ENCODE peak calls at places on chromosomes 5 and 9, in nine cellular contexts. One of them, this sample, is unnamed.

GRCh38 chr5:136194611-136195010 is 1.6 kb upstream of the SMIM32 start:
- DNase-seq in central memory CD4-positive, alpha-beta T cell: no peak
- DNase-seq in fibroblast of villous mesenchyme: no peak
- DNase-seq in posterior cingulate gyrus: no peak
- DNase-seq in tibial artery: peak; percentile 24
- DNase-seq in lower leg skin: peak; percentile 71
- DNase-seq in NCI-H2171 treated with DMSO at 0.1 percent for 48 hours: no peak
- DNase-seq in KG1: no peak
- DNase-seq in mucosa of descending colon: no peak
- DNase-seq in this sample: no peak

GRCh38 chr5:15683332-15683731 is 183.4 kb downstream of the FBXL7 start:
- DNase-seq in mucosa of descending colon: peak; percentile 34
- DNase-seq in posterior cingulate gyrus: no peak
- DNase-seq in KG1: no peak
- DNase-seq in central memory CD4-positive, alpha-beta T cell: no peak
- DNase-seq in lower leg skin: no peak
- DNase-seq in fibroblast of villous mesenchyme: no peak
- DNase-seq in tibial artery: no peak
- DNase-seq in NCI-H2171 treated with DMSO at 0.1 percent for 48 hours: peak; percentile 5
- DNase-seq in this sample: peak; percentile 61

GRCh38 chr5:82470185-82470584 is 192.0 kb upstream of the RPS23 start:
- DNase-seq in mucosa of descending colon: no peak
- DNase-seq in KG1: no peak
- DNase-seq in tibial artery: no peak
- DNase-seq in lower leg skin: no peak
- DNase-seq in NCI-H2171 treated with DMSO at 0.1 percent for 48 hours: no peak
- DNase-seq in fibroblast of villous mesenchyme: no peak
- DNase-seq in central memory CD4-positive, alpha-beta T cell: no peak
- DNase-seq in posterior cingulate gyrus: no peak
- DNase-seq in this sample: no peak

GRCh38 chr5:21919417-21920022 is 933.6 kb downstream of the CDH12 start:
- DNase-seq in lower leg skin: no peak
- DNase-seq in NCI-H2171 treated with DMSO at 0.1 percent for 48 hours: peak; percentile 88
- DNase-seq in central memory CD4-positive, alpha-beta T cell: no peak
- DNase-seq in KG1: peak; percentile 21
- DNase-seq in posterior cingulate gyrus: no peak
- DNase-seq in tibial artery: no peak
- DNase-seq in fibroblast of villous mesenchyme: peak; percentile 0
- DNase-seq in mucosa of descending colon: peak; percentile 6
- DNase-seq in this sample: peak; percentile 68

GRCh38 chr9:131580358-131580757 is 35.0 kb downstream of the PRRT1B start:
- DNase-seq in posterior cingulate gyrus: no peak
- DNase-seq in KG1: no peak
- DNase-seq in NCI-H2171 treated with DMSO at 0.1 percent for 48 hours: no peak
- DNase-seq in tibial artery: no peak
- DNase-seq in central memory CD4-positive, alpha-beta T cell: no peak
- DNase-seq in lower leg skin: no peak
- DNase-seq in mucosa of descending colon: no peak
- DNase-seq in fibroblast of villous mesenchyme: no peak
- DNase-seq in this sample: no peak

GRCh38 chr5:42656661-42657035 is 100.0 kb upstream of the CCDC152 start:
- DNase-seq in NCI-H2171 treated with DMSO at 0.1 percent for 48 hours: no peak
- DNase-seq in fibroblast of villous mesenchyme: peak; percentile 6
- DNase-seq in mucosa of descending colon: no peak
- DNase-seq in lower leg skin: no peak
- DNase-seq in posterior cingulate gyrus: no peak
- DNase-seq in KG1: no peak
- DNase-seq in tibial artery: no peak
- DNase-seq in central memory CD4-positive, alpha-beta T cell: no peak
- DNase-seq in this sample: no peak

GRCh38 chr9:107268560-107268959 is 14.5 kb upstream of the RAD23B start:
- DNase-seq in mucosa of descending colon: no peak
- DNase-seq in KG1: no peak
- DNase-seq in posterior cingulate gyrus: no peak
- DNase-seq in fibroblast of villous mesenchyme: no peak
- DNase-seq in tibial artery: no peak
- DNase-seq in lower leg skin: no peak
- DNase-seq in NCI-H2171 treated with DMSO at 0.1 percent for 48 hours: no peak
- DNase-seq in central memory CD4-positive, alpha-beta T cell: no peak
- DNase-seq in this sample: no peak

GRCh38 chr5:150579462-150580400 is 60.7 kb upstream of the SYNPO start:
- DNase-seq in KG1: no peak
- DNase-seq in central memory CD4-positive, alpha-beta T cell: no peak
- DNase-seq in tibial artery: peak; percentile 53
- DNase-seq in lower leg skin: no peak
- DNase-seq in posterior cingulate gyrus: no peak
- DNase-seq in fibroblast of villous mesenchyme: no peak
- DNase-seq in mucosa of descending colon: peak; percentile 42
- DNase-seq in NCI-H2171 treated with DMSO at 0.1 percent for 48 hours: no peak
- DNase-seq in this sample: no peak

GRCh38 chr9:68672215-68672614 is 32.8 kb upstream of the PIP5K1B start:
- DNase-seq in central memory CD4-positive, alpha-beta T cell: no peak
- DNase-seq in NCI-H2171 treated with DMSO at 0.1 percent for 48 hours: no peak
- DNase-seq in KG1: no peak
- DNase-seq in tibial artery: no peak
- DNase-seq in fibroblast of villous mesenchyme: no peak
- DNase-seq in mucosa of descending colon: no peak
- DNase-seq in lower leg skin: no peak
- DNase-seq in posterior cingulate gyrus: no peak
- DNase-seq in this sample: no peak

GRCh38 chr9:8816361-8816760 is 1016.8 kb upstream of the DMAC1 start:
- DNase-seq in fibroblast of villous mesenchyme: no peak
- DNase-seq in mucosa of descending colon: peak; percentile 22
- DNase-seq in tibial artery: no peak
- DNase-seq in lower leg skin: no peak
- DNase-seq in posterior cingulate gyrus: no peak
- DNase-seq in NCI-H2171 treated with DMSO at 0.1 percent for 48 hours: peak; percentile 33
- DNase-seq in KG1: no peak
- DNase-seq in central memory CD4-positive, alpha-beta T cell: no peak
- DNase-seq in this sample: peak; percentile 21

GRCh38 chr5:135266975-135267374 is 132.1 kb downstream of the MACROH2A1 start:
- DNase-seq in fibroblast of villous mesenchyme: peak; percentile 74
- DNase-seq in mucosa of descending colon: no peak
- DNase-seq in posterior cingulate gyrus: no peak
- DNase-seq in tibial artery: no peak
- DNase-seq in central memory CD4-positive, alpha-beta T cell: no peak
- DNase-seq in NCI-H2171 treated with DMSO at 0.1 percent for 48 hours: no peak
- DNase-seq in KG1: no peak
- DNase-seq in lower leg skin: no peak
- DNase-seq in this sample: no peak

GRCh38 chr5:54049963-54050362 is 260.4 kb downstream of the ARL15 start:
- DNase-seq in KG1: no peak
- DNase-seq in central memory CD4-positive, alpha-beta T cell: no peak
- DNase-seq in mucosa of descending colon: no peak
- DNase-seq in posterior cingulate gyrus: no peak
- DNase-seq in lower leg skin: no peak
- DNase-seq in NCI-H2171 treated with DMSO at 0.1 percent for 48 hours: no peak
- DNase-seq in fibroblast of villous mesenchyme: peak; percentile 24
- DNase-seq in tibial artery: no peak
- DNase-seq in this sample: no peak

GRCh38 chr5:145531038-145531734 is 304.0 kb downstream of the PRELID2 start:
- DNase-seq in KG1: no peak
- DNase-seq in mucosa of descending colon: peak; percentile 65
- DNase-seq in posterior cingulate gyrus: no peak
- DNase-seq in lower leg skin: no peak
- DNase-seq in fibroblast of villous mesenchyme: peak; percentile 94
- DNase-seq in tibial artery: no peak
- DNase-seq in NCI-H2171 treated with DMSO at 0.1 percent for 48 hours: no peak
- DNase-seq in central memory CD4-positive, alpha-beta T cell: no peak
- DNase-seq in this sample: no peak

GRCh38 chr5:179549973-179550510 is 312 bp upstream of the RUFY1 start:
- DNase-seq in NCI-H2171 treated with DMSO at 0.1 percent for 48 hours: peak; percentile 36
- DNase-seq in mucosa of descending colon: no peak
- DNase-seq in lower leg skin: no peak
- DNase-seq in posterior cingulate gyrus: no peak
- DNase-seq in KG1: peak; percentile 20
- DNase-seq in tibial artery: no peak
- DNase-seq in fibroblast of villous mesenchyme: no peak
- DNase-seq in central memory CD4-positive, alpha-beta T cell: no peak
- DNase-seq in this sample: no peak

GRCh38 chr9:69317081-69317480 is 7.9 kb upstream of the ENTREP1 start:
- DNase-seq in fibroblast of villous mesenchyme: no peak
- DNase-seq in mucosa of descending colon: no peak
- DNase-seq in KG1: no peak
- DNase-seq in lower leg skin: no peak
- DNase-seq in posterior cingulate gyrus: no peak
- DNase-seq in NCI-H2171 treated with DMSO at 0.1 percent for 48 hours: no peak
- DNase-seq in central memory CD4-positive, alpha-beta T cell: no peak
- DNase-seq in tibial artery: no peak
- DNase-seq in this sample: no peak

GRCh38 chr5:91383956-91384300 is 811 bp upstream of the ARRDC3 start:
- DNase-seq in central memory CD4-positive, alpha-beta T cell: no peak
- DNase-seq in tibial artery: no peak
- DNase-seq in posterior cingulate gyrus: no peak
- DNase-seq in NCI-H2171 treated with DMSO at 0.1 percent for 48 hours: peak; percentile 30
- DNase-seq in mucosa of descending colon: peak; percentile 66
- DNase-seq in KG1: no peak
- DNase-seq in lower leg skin: no peak
- DNase-seq in fibroblast of villous mesenchyme: no peak
- DNase-seq in this sample: peak; percentile 21

GRCh38 chr5:124643306-124643705 is 103.1 kb downstream of the ZNF608 start:
- DNase-seq in tibial artery: no peak
- DNase-seq in central memory CD4-positive, alpha-beta T cell: no peak
- DNase-seq in posterior cingulate gyrus: no peak
- DNase-seq in KG1: no peak
- DNase-seq in NCI-H2171 treated with DMSO at 0.1 percent for 48 hours: no peak
- DNase-seq in lower leg skin: no peak
- DNase-seq in mucosa of descending colon: no peak
- DNase-seq in fibroblast of villous mesenchyme: no peak
- DNase-seq in this sample: no peak

GRCh38 chr9:130478731-130479575 is 34.2 kb downstream of the ASS1 start:
- DNase-seq in KG1: no peak
- DNase-seq in posterior cingulate gyrus: no peak
- DNase-seq in fibroblast of villous mesenchyme: no peak
- DNase-seq in central memory CD4-positive, alpha-beta T cell: no peak
- DNase-seq in tibial artery: no peak
- DNase-seq in NCI-H2171 treated with DMSO at 0.1 percent for 48 hours: peak; percentile 92
- DNase-seq in lower leg skin: no peak
- DNase-seq in mucosa of descending colon: no peak
- DNase-seq in this sample: peak; percentile 96

GRCh38 chr9:131667576-131667975 is 72.3 kb downstream of the RAPGEF1 start:
- DNase-seq in central memory CD4-positive, alpha-beta T cell: peak; percentile 62
- DNase-seq in KG1: no peak
- DNase-seq in NCI-H2171 treated with DMSO at 0.1 percent for 48 hours: no peak
- DNase-seq in fibroblast of villous mesenchyme: no peak
- DNase-seq in mucosa of descending colon: no peak
- DNase-seq in tibial artery: no peak
- DNase-seq in posterior cingulate gyrus: no peak
- DNase-seq in lower leg skin: peak; percentile 29
- DNase-seq in this sample: no peak

GRCh38 chr5:138339464-138339863 is 1.4 kb downstream of the FAM53C start:
- DNase-seq in central memory CD4-positive, alpha-beta T cell: no peak
- DNase-seq in mucosa of descending colon: no peak
- DNase-seq in posterior cingulate gyrus: no peak
- DNase-seq in KG1: no peak
- DNase-seq in tibial artery: no peak
- DNase-seq in fibroblast of villous mesenchyme: no peak
- DNase-seq in lower leg skin: no peak
- DNase-seq in NCI-H2171 treated with DMSO at 0.1 percent for 48 hours: no peak
- DNase-seq in this sample: no peak

GRCh38 chr5:143261748-143262392 is 141.6 kb downstream of the NR3C1 start:
- DNase-seq in mucosa of descending colon: no peak
- DNase-seq in KG1: no peak
- DNase-seq in tibial artery: no peak
- DNase-seq in fibroblast of villous mesenchyme: peak; percentile 80
- DNase-seq in lower leg skin: no peak
- DNase-seq in NCI-H2171 treated with DMSO at 0.1 percent for 48 hours: no peak
- DNase-seq in posterior cingulate gyrus: no peak
- DNase-seq in central memory CD4-positive, alpha-beta T cell: no peak
- DNase-seq in this sample: no peak

GRCh38 chr5:154107729-154108128 is 69.0 kb downstream of the MFAP3 start:
- DNase-seq in central memory CD4-positive, alpha-beta T cell: no peak
- DNase-seq in fibroblast of villous mesenchyme: no peak
- DNase-seq in tibial artery: no peak
- DNase-seq in mucosa of descending colon: no peak
- DNase-seq in lower leg skin: no peak
- DNase-seq in KG1: no peak
- DNase-seq in NCI-H2171 treated with DMSO at 0.1 percent for 48 hours: no peak
- DNase-seq in posterior cingulate gyrus: no peak
- DNase-seq in this sample: no peak

GRCh38 chr9:133226219-133227171 is 17.4 kb upstream of the OBP2B start:
- DNase-seq in fibroblast of villous mesenchyme: no peak
- DNase-seq in NCI-H2171 treated with DMSO at 0.1 percent for 48 hours: no peak
- DNase-seq in tibial artery: peak; percentile 40
- DNase-seq in lower leg skin: peak; percentile 79
- DNase-seq in KG1: no peak
- DNase-seq in mucosa of descending colon: no peak
- DNase-seq in central memory CD4-positive, alpha-beta T cell: no peak
- DNase-seq in posterior cingulate gyrus: no peak
- DNase-seq in this sample: no peak

GRCh38 chr5:36777105-36777757 is 99.3 kb upstream of the NIPBL start:
- DNase-seq in lower leg skin: no peak
- DNase-seq in tibial artery: no peak
- DNase-seq in NCI-H2171 treated with DMSO at 0.1 percent for 48 hours: peak; percentile 43
- DNase-seq in KG1: no peak
- DNase-seq in mucosa of descending colon: peak; percentile 51
- DNase-seq in posterior cingulate gyrus: no peak
- DNase-seq in fibroblast of villous mesenchyme: peak; percentile 44
- DNase-seq in central memory CD4-positive, alpha-beta T cell: no peak
- DNase-seq in this sample: peak; percentile 78

GRCh38 chr5:10746711-10747110 is 14.3 kb downstream of the DAP start:
- DNase-seq in KG1: no peak
- DNase-seq in posterior cingulate gyrus: no peak
- DNase-seq in tibial artery: no peak
- DNase-seq in fibroblast of villous mesenchyme: no peak
- DNase-seq in central memory CD4-positive, alpha-beta T cell: no peak
- DNase-seq in NCI-H2171 treated with DMSO at 0.1 percent for 48 hours: no peak
- DNase-seq in lower leg skin: no peak
- DNase-seq in mucosa of descending colon: peak; percentile 81
- DNase-seq in this sample: no peak

GRCh38 chr9:22279621-22280020 is 167.0 kb upstream of the DMRTA1 start:
- DNase-seq in posterior cingulate gyrus: no peak
- DNase-seq in NCI-H2171 treated with DMSO at 0.1 percent for 48 hours: no peak
- DNase-seq in tibial artery: no peak
- DNase-seq in mucosa of descending colon: no peak
- DNase-seq in lower leg skin: no peak
- DNase-seq in KG1: no peak
- DNase-seq in fibroblast of villous mesenchyme: no peak
- DNase-seq in central memory CD4-positive, alpha-beta T cell: no peak
- DNase-seq in this sample: no peak

GRCh38 chr9:971901-972511 is 4.4 kb upstream of the DMRT3 start:
- DNase-seq in lower leg skin: peak; percentile 83
- DNase-seq in central memory CD4-positive, alpha-beta T cell: no peak
- DNase-seq in posterior cingulate gyrus: no peak
- DNase-seq in tibial artery: no peak
- DNase-seq in NCI-H2171 treated with DMSO at 0.1 percent for 48 hours: no peak
- DNase-seq in fibroblast of villous mesenchyme: no peak
- DNase-seq in mucosa of descending colon: peak; percentile 60
- DNase-seq in KG1: no peak
- DNase-seq in this sample: no peak

GRCh38 chr9:20403346-20403745 is 219.0 kb downstream of the MLLT3 start:
- DNase-seq in mucosa of descending colon: no peak
- DNase-seq in central memory CD4-positive, alpha-beta T cell: no peak
- DNase-seq in fibroblast of villous mesenchyme: no peak
- DNase-seq in KG1: no peak
- DNase-seq in lower leg skin: no peak
- DNase-seq in posterior cingulate gyrus: no peak
- DNase-seq in tibial artery: no peak
- DNase-seq in NCI-H2171 treated with DMSO at 0.1 percent for 48 hours: no peak
- DNase-seq in this sample: no peak

GRCh38 chr9:97895695-97896332 is 26.5 kb downstream of the TRMO start:
- DNase-seq in fibroblast of villous mesenchyme: no peak
- DNase-seq in lower leg skin: no peak
- DNase-seq in KG1: no peak
- DNase-seq in posterior cingulate gyrus: no peak
- DNase-seq in NCI-H2171 treated with DMSO at 0.1 percent for 48 hours: no peak
- DNase-seq in central memory CD4-positive, alpha-beta T cell: no peak
- DNase-seq in mucosa of descending colon: no peak
- DNase-seq in tibial artery: no peak
- DNase-seq in this sample: peak; percentile 42

GRCh38 chr5:78530342-78531096 is 118.1 kb downstream of the LHFPL2 start:
- DNase-seq in posterior cingulate gyrus: no peak
- DNase-seq in KG1: no peak
- DNase-seq in mucosa of descending colon: no peak
- DNase-seq in tibial artery: no peak
- DNase-seq in central memory CD4-positive, alpha-beta T cell: no peak
- DNase-seq in lower leg skin: no peak
- DNase-seq in fibroblast of villous mesenchyme: peak; percentile 85
- DNase-seq in NCI-H2171 treated with DMSO at 0.1 percent for 48 hours: no peak
- DNase-seq in this sample: no peak

GRCh38 chr5:1103505-1104326 is 8.1 kb downstream of the SLC12A7 start:
- DNase-seq in central memory CD4-positive, alpha-beta T cell: peak; percentile 28
- DNase-seq in KG1: no peak
- DNase-seq in mucosa of descending colon: peak; percentile 91
- DNase-seq in tibial artery: no peak
- DNase-seq in fibroblast of villous mesenchyme: no peak
- DNase-seq in NCI-H2171 treated with DMSO at 0.1 percent for 48 hours: peak; percentile 88
- DNase-seq in lower leg skin: peak; percentile 93
- DNase-seq in posterior cingulate gyrus: no peak
- DNase-seq in this sample: no peak

This sample was measured in NCI-H524.